ENCODE peak calls at places on chromosomes 16 and 17, in six cellular contexts. V is K562, S is right lobe of liver, Y is psoas muscle, C is mammary epithelial cell, N is heart left ventricle. R is an unnamed sample. For H3K9me3, the result is how much of the 10 kb centered on the place peaks cover.

GRCh38 chr17:55249861-55250260 is 14.9 kb upstream of the HLF start:
- DNase-seq in V (no peak), S (no peak), Y (no peak), C (no peak), N (no peak), R (no peak)

GRCh38 chr17:8109669-8110455 is 8.5 kb downstream of the ALOXE3 start:
- DNase-seq in V (peak), S (peak), Y (peak), C (peak), N (peak), R (peak)

GRCh38 chr17:77498875-77499698 is 358.3 kb downstream of the SEC14L1 start:
- DNase-seq in V (no peak), S (peak), Y (peak), C (no peak), N (peak), R (peak)

GRCh38 chr17:64706224-64707076 is 44.3 kb upstream of the SMURF2 start:
- DNase-seq in V (no peak), S (no peak), Y (no peak), C (peak), N (no peak), R (no peak)

GRCh38 chr16:67552476-67552875 is 9.8 kb upstream of the CTCF start:
- DNase-seq in V (no peak), S (peak), Y (no peak), C (no peak), N (peak), R (no peak)

GRCh38 chr17:48552453-48553189 is 7.7 kb upstream of the HOXB2 start:
- DNase-seq in V (no peak), S (no peak), Y (no peak), C (peak), N (no peak), R (no peak)

GRCh38 chr16:1979271-1980025 is 1.8 kb downstream of the NOXO1 start:
- DNase-seq in V (no peak), S (no peak), Y (no peak), C (peak), N (no peak), R (peak)

GRCh38 chr16:80733366-80733901 is 71.0 kb downstream of the CDYL2 start:
- DNase-seq in V (no peak), S (no peak), Y (no peak), C (no peak), N (no peak), R (no peak)

GRCh38 chr17:64575431-64575830 is 68.7 kb downstream of the CEP95 start:
- DNase-seq in V (no peak), S (no peak), Y (no peak), C (no peak), N (no peak), R (no peak)

GRCh38 chr17:73343739-73344454 is 32.1 kb upstream of the CDC42EP4 start:
- DNase-seq in V (no peak), S (no peak), Y (no peak), C (no peak), N (no peak), R (no peak)

GRCh38 chr17:56142325-56142724 is 10.9 kb upstream of the ANKFN1 start:
- DNase-seq in V (no peak), S (no peak), Y (no peak), C (peak), N (no peak), R (no peak)

GRCh38 chr17:74235040-74235581 is 21.7 kb downstream of the TTYH2 start:
- DNase-seq in V (peak), S (no peak), Y (no peak), C (no peak), N (no peak), R (no peak)

GRCh38 chr17:44607836-44608690 is 48.2 kb upstream of the MEIOC start:
- DNase-seq in V (no peak), S (no peak), Y (no peak), C (no peak), N (no peak), R (no peak)

GRCh38 chr16:66881014-66881417 is 701 bp downstream of the PDP2 start:
- DNase-seq in V (no peak), S (no peak), Y (no peak), C (no peak), N (peak), R (no peak)

GRCh38 chr17:17146791-17147406 is 59.2 kb downstream of the PLD6 start:
- DNase-seq in V (no peak), S (no peak), Y (peak), C (no peak), N (no peak), R (no peak)

GRCh38 chr17:50319630-50320029 is 26.3 kb upstream of the XYLT2 start:
- DNase-seq in V (no peak), S (no peak), Y (no peak), C (no peak), N (no peak), R (no peak)

GRCh38 chr16:24734382-24734781 is 4.9 kb downstream of the TNRC6A start:
- DNase-seq in V (no peak), S (no peak), Y (no peak), C (no peak), N (no peak), R (no peak)

GRCh38 chr17:47615766-47616424 is 33.8 kb upstream of the KPNB1 start:
- DNase-seq in V (peak), S (no peak), Y (no peak), C (peak), N (no peak), R (no peak)

GRCh38 chr16:57694556-57695377 is at the start of gene DRC7:
- DNase-seq in V (peak), S (peak), Y (no peak), C (peak), N (no peak), R (no peak)

GRCh38 chr16:8686879-8687278 is 12.5 kb downstream of the ABAT start:
- DNase-seq in V (no peak), S (no peak), Y (no peak), C (no peak), N (no peak), R (no peak)

GRCh38 chr17:49910858-49911204 is 58.2 kb upstream of the DLX4 start:
- DNase-seq in V (no peak), S (no peak), Y (no peak), C (no peak), N (no peak), R (no peak)

GRCh38 chr17:55585629-55586028 is 74.4 kb upstream of the SMIM36 start:
- DNase-seq in V (no peak), S (no peak), Y (no peak), C (no peak), N (no peak), R (no peak)

GRCh38 chr16:26598061-26598460 is 468.7 kb upstream of the C16orf82 start:
- DNase-seq in V (peak), S (no peak), Y (no peak), C (no peak), N (no peak), R (no peak)

DNA sequence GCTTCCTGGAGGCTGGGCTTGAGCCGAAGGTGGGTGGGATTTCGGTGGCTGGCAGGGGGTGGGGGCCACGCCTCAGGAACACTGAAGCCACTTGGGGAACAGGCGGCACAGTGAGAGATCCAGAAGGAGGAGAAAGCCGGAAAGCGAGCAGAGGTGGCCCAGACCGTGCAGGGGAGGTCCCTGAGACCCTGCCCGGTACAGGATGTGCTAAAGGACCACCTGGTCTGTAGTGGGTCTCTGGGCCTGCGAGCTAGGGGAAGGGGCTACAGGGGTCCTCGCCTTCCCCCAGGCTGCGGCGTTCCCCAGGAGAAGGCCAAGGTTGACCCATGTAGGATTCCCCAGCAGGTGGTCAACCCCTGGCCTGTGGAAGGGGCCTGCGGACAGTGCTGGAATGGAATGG is at the start of gene TLE7:
- DNase-seq in V (no peak), S (no peak), Y (no peak), C (no peak), N (no peak), R (no peak)
- H3K9me3 ChIP-seq in V (under half), S (under half), Y (under half), C (under half), N (under half), R (under half)

DNA sequence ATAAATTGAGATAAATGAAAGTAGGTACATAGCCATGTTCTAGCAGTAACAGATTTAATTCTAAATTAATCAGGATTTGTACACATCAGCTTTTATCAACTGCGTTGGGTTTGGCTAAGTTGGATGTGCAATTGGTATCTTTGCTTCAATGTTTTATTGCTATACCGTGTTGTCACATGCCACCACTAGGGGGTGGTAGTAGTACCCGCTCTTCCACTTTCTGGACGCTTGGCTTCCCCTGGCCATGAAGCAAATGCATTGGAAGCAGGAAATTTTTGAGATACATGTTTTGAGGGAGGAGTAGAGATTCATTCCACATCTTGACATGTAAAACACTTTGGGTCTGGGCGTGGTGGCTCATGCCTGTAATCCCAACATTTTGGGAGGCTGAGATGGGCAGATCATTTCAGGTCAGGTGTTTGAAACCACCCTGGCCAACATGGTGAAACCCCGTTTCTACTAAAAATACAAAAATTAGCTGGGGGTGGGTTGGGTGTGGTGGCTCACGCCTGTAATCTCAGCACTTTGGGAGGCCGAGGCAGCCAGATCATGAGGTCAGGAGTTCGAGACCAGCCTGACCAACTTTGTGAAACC is 58.6 kb downstream of the EMP2 start:
- DNase-seq in V (peak), S (no peak), Y (peak), C (peak), N (peak), R (no peak)
- H3K27ac ChIP-seq in V (no peak), S (peak), Y (no peak), C (no peak), N (no peak), R (no peak)

DNA sequence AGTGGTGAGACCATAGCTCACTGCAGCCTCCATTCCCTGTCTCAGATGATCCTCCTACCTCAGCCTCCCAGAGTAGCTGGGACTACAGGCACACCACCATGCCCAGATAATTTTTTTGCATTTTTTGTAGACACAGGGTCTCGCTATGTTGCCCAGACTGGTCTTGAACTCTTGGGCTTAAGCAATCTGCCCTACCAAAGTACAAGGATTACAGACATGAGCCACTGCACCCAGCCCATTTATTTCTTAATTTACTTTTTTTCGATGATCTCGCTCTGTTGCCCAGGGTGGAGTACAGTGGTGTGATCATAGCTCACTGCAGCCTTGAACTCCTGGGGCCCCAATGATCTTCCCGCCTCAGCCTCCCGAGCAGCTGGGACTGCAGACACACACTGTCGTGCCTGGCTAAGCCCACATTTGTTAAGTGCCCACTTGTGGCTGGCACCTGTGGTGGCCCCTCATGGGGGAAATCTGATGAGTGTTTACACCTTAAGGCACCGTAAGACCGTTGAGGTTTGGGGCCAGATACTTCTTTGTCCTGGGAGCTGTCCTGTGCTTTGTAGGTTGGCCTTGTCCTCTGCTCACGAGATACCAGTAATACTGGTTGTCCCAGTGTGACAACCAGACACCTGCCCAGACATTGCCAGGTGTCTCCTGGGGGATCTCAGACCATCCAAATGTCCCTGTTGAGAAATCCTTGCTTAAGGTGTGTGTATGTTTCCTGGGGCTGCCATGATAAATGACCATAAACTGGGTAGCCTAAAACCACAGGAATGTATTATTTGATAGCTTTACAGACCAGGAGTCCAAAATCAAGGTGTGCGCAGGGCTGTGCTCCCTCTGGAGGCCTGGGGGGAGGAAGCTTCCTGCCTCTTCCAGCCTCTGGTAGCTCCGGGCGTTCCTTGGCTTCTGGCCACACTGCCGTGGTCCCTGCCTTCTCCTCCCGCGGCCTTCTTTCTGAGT is 141.4 kb upstream of the GSE1 start:
- DNase-seq in V (no peak), S (no peak), Y (no peak), C (peak), N (no peak), R (peak)
- TF ChIP-seq CTCF in V (peak), S (no peak), Y (no peak), C (peak), N (no peak), R (no peak)

GRCh38 chr17:4032245-4032644 is 68.0 kb upstream of the ATP2A3 start:
- DNase-seq in V (no peak), S (no peak), Y (no peak), C (no peak), N (no peak), R (no peak)

GRCh38 chr17:4032738-4033137 is 68.5 kb upstream of the ATP2A3 start:
- DNase-seq in V (no peak), S (no peak), Y (no peak), C (no peak), N (no peak), R (no peak)

GRCh38 chr17:4026255-4026654 is 62.0 kb upstream of the ATP2A3 start:
- DNase-seq in V (no peak), S (no peak), Y (no peak), C (no peak), N (no peak), R (no peak)

GRCh38 chr17:4023220-4023619 is 59.0 kb upstream of the ATP2A3 start:
- DNase-seq in V (no peak), S (no peak), Y (no peak), C (no peak), N (no peak), R (no peak)

GRCh38 chr17:4028436-4028835 is 64.2 kb upstream of the ATP2A3 start:
- DNase-seq in V (no peak), S (no peak), Y (no peak), C (no peak), N (no peak), R (no peak)
- H3K9me3 ChIP-seq in V (under half), S (under half), Y (under half), C (under half), N (under half), R (under half)

GRCh38 chr16:629289-630023 is 1.3 kb upstream of the WFIKKN1 start:
- DNase-seq in V (peak), S (peak), Y (peak), C (no peak), N (no peak), R (peak)

GRCh38 chr16:631808-632358 is 1.1 kb downstream of the WFIKKN1 start:
- DNase-seq in V (no peak), S (no peak), Y (no peak), C (no peak), N (no peak), R (no peak)

GRCh38 chr16:630815-631405 is at the start of gene WFIKKN1:
- DNase-seq in V (peak), S (peak), Y (peak), C (no peak), N (peak), R (peak)

GRCh38 chr16:628321-629061 is 2.3 kb upstream of the WFIKKN1 start:
- DNase-seq in V (no peak), S (peak), Y (peak), C (no peak), N (no peak), R (no peak)

DNA sequence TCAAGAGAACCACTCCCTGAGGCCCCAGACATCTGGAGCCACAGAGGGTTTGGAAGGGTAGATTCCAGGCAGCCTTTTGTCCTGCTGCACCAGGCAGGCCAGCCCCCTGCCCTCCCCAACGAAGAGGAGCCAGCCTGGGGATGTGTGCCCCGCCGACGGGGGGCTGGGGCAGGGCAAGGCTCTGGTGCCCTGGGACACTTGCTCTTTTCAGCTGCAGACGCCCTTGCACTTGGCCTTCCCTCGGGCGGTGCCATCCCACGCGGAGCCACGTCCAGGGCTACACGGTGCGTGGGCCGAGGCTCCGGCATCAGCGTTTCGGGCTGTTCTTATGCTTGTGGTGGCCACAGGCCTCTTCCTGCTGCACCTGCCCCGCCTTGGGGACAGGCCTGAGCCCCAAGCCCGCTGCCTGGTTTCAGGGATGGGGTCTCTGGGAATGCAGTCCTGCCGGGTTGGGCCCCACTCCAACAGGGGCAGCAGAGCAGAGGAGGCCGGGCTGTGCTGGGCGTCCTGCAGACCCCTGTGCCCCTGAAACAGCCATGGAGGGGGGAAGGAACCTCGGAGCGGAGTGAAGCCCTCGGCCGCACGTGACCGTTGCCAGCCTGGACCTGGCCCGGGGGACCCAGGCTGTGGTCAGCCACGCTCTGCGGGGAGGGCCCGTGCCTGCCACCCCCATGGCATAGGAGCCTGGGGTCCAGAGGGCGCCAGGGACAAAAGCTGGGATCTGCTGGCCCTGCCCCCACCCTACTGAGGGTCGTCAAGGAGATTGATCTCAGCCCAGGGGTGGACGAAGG is 566 bp upstream of the WFIKKN1 start:
- DNase-seq in V (no peak), S (no peak), Y (peak), C (no peak), N (no peak), R (peak)
- H3K27ac ChIP-seq in V (peak), S (peak), Y (peak), C (no peak), N (no peak), R (peak)

GRCh38 chr17:42163113-42163512 is 8.3 kb upstream of the RAB5C start:
- DNase-seq in V (peak), S (no peak), Y (no peak), C (no peak), N (no peak), R (no peak)
- TF ChIP-seq CTCF in V (peak), S (peak), Y (peak), C (peak), N (no peak), R (peak)

DNA sequence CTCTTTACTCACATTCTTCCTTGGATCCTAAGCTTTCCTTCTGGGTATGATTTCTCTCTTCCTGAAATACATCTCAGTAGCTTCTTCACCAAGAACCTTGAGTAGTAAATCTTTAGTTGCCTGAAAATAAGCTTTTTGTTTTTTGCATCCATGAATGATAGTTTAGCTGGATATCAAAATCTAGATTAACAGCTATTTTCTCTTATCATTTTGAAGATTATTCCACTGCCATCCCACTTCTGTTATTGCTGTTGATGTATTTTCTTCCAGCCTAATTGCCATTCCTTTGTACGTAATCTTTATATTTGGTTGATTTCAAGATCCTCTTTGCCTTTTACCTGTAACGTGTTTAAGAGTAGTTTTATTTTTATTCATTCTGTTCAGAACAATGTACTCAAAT is 7.6 kb upstream of the FBXO39 start:
- DNase-seq in V (no peak), S (no peak), Y (no peak), C (no peak), N (no peak), R (no peak)
- H3K9me3 ChIP-seq in V (under half), S (under half), Y (under half), C (under half), N (under half), R (under half)